ENCODE peak calls at places on chromosomes 5 and 9, in ten cellular contexts. R is SJSA1; M is Kasumi-1; H is smooth muscle cell of the brain vasculature; D is activated CD4-positive, alpha-beta T cell treated with anti-CD3 and anti-CD28 coated beads, Interleukin-2, amount 50 U/mL, for 4 hours; A is tibial artery; S is ureter; C is stimulated activated CD8-positive, alpha-beta memory T cell treated with anti-CD3 and anti-CD28 coated beads, Interleukin-7, amount 100 ng/mL, for 24 hours; Z is BJ; Y is SHP77. Q is an unnamed sample.
A peak's percentile ranks its signal among the peaks of the same experiment; 100 is the strongest.

GRCh38 chr9:14097215-14097614 is 216.7 kb downstream of the NFIB start:
- DNase-seq in R (no peak), M (no peak), H (peak; percentile 28), D (no peak), A (no peak), S (no peak), C (no peak), Z (no peak), Y (no peak), Q (no peak)

GRCh38 chr9:115127191-115127817 is 9.3 kb upstream of the TNC start:
- DNase-seq in R (no peak), M (no peak), H (no peak), D (no peak), A (no peak), S (no peak), C (no peak), Z (no peak), Y (no peak), Q (no peak)

GRCh38 chr9:14661421-14662059 is 31.7 kb downstream of the ZDHHC21 start:
- DNase-seq in R (no peak), M (peak; percentile 43), H (no peak), D (no peak), A (no peak), S (no peak), C (no peak), Z (no peak), Y (peak; percentile 12), Q (no peak)

GRCh38 chr9:133505186-133505830 is 19.5 kb downstream of the MYMK start:
- DNase-seq in R (no peak), M (no peak), H (no peak), D (no peak), A (no peak), S (no peak), C (no peak), Z (no peak), Y (no peak), Q (no peak)

GRCh38 chr5:5198815-5199214 is 58.7 kb downstream of the ADAMTS16 start:
- DNase-seq in R (no peak), M (no peak), H (no peak), D (no peak), A (no peak), S (no peak), C (no peak), Z (no peak), Y (no peak), Q (no peak)

GRCh38 chr9:120924698-120925534 is 1.7 kb downstream of the TRAF1 start:
- DNase-seq in R (no peak), M (no peak), H (no peak), D (no peak), A (no peak), S (no peak), C (no peak), Z (no peak), Y (no peak), Q (no peak)

GRCh38 chr9:27125030-27125429 is 16.0 kb downstream of the TEK start:
- DNase-seq in R (peak; percentile 49), M (no peak), H (no peak), D (no peak), A (no peak), S (peak; percentile 52), C (no peak), Z (peak; percentile 36), Y (peak; percentile 43), Q (no peak)

GRCh38 chr5:170141636-170142035 is 35.9 kb downstream of the FOXI1 start:
- DNase-seq in R (no peak), M (no peak), H (no peak), D (no peak), A (no peak), S (no peak), C (no peak), Z (no peak), Y (no peak), Q (no peak)

GRCh38 chr5:73496984-73497457 is 1.2 kb upstream of the BTF3 start:
- DNase-seq in R (no peak), M (peak; percentile 88), H (no peak), D (no peak), A (no peak), S (no peak), C (no peak), Z (peak; percentile 19), Y (peak; percentile 79), Q (no peak)

GRCh38 chr5:176653986-176654385 is 6.7 kb downstream of the TSPAN17 start:
- DNase-seq in R (no peak), M (no peak), H (no peak), D (no peak), A (no peak), S (no peak), C (no peak), Z (no peak), Y (peak; percentile 61), Q (no peak)

GRCh38 chr9:116546711-116547581 is 140.2 kb upstream of the TRIM32 start:
- DNase-seq in R (no peak), M (no peak), H (peak; percentile 31), D (no peak), A (no peak), S (no peak), C (no peak), Z (no peak), Y (no peak), Q (no peak)

GRCh38 chr5:80269991-80270438 is 14.2 kb upstream of the SERINC5 start:
- DNase-seq in R (no peak), M (no peak), H (no peak), D (peak; percentile 34), A (no peak), S (no peak), C (no peak), Z (no peak), Y (no peak), Q (no peak)

GRCh38 chr5:161548472-161549094 is 2.1 kb upstream of the GABRB2 start:
- DNase-seq in R (no peak), M (no peak), H (no peak), D (no peak), A (no peak), S (no peak), C (no peak), Z (no peak), Y (no peak), Q (no peak)

GRCh38 chr9:97711223-97711626 is 14.1 kb upstream of the XPA start:
- DNase-seq in R (peak; percentile 89), M (no peak), H (no peak), D (no peak), A (no peak), S (no peak), C (no peak), Z (no peak), Y (no peak), Q (no peak)

GRCh38 chr5:132506094-132506692 is 15.6 kb upstream of the IRF1 start:
- DNase-seq in R (peak; percentile 85), M (peak; percentile 65), H (no peak), D (no peak), A (no peak), S (no peak), C (no peak), Z (peak; percentile 85), Y (no peak), Q (no peak)

GRCh38 chr5:104015765-104016164 is 453.2 kb upstream of the NUDT12 start:
- DNase-seq in R (no peak), M (no peak), H (no peak), D (no peak), A (no peak), S (no peak), C (no peak), Z (no peak), Y (no peak), Q (no peak)

GRCh38 chr9:137083418-137084004 is 3.3 kb upstream of the MAN1B1 start:
- DNase-seq in R (peak; percentile 91), M (no peak), H (peak; percentile 89), D (no peak), A (peak; percentile 80), S (peak; percentile 63), C (no peak), Z (peak; percentile 80), Y (peak; percentile 3), Q (no peak)

GRCh38 chr5:78720997-78721396 is 72.4 kb upstream of the LHFPL2 start:
- DNase-seq in R (no peak), M (no peak), H (no peak), D (no peak), A (no peak), S (no peak), C (no peak), Z (no peak), Y (peak; percentile 34), Q (no peak)

GRCh38 chr9:87516222-87516930 is 18.7 kb downstream of the DAPK1 start:
- DNase-seq in R (peak; percentile 77), M (peak; percentile 73), H (peak; percentile 21), D (no peak), A (peak; percentile 75), S (no peak), C (no peak), Z (no peak), Y (no peak), Q (no peak)

GRCh38 chr5:398475-399295 is 44.3 kb upstream of the EXOC3 start:
- DNase-seq in R (peak; percentile 49), M (no peak), H (no peak), D (no peak), A (peak; percentile 60), S (peak; percentile 42), C (no peak), Z (no peak), Y (peak; percentile 54), Q (no peak)

GRCh38 chr9:20562051-20562450 is 60.2 kb downstream of the MLLT3 start:
- DNase-seq in R (no peak), M (no peak), H (no peak), D (no peak), A (no peak), S (no peak), C (no peak), Z (no peak), Y (no peak), Q (no peak)

GRCh38 chr5:17241635-17242034 is 24.2 kb downstream of the BASP1 start:
- DNase-seq in R (no peak), M (no peak), H (no peak), D (no peak), A (no peak), S (no peak), C (no peak), Z (no peak), Y (no peak), Q (no peak)

GRCh38 chr9:114484854-114485443 is 20.3 kb downstream of the WHRN start:
- DNase-seq in R (no peak), M (no peak), H (no peak), D (peak; percentile 25), A (no peak), S (no peak), C (no peak), Z (no peak), Y (no peak), Q (peak; percentile 16)

GRCh38 chr9:113309204-113309813 is 6.1 kb upstream of the RNF183 start:
- DNase-seq in R (no peak), M (peak; percentile 78), H (peak; percentile 13), D (peak; percentile 5), A (no peak), S (no peak), C (no peak), Z (no peak), Y (peak; percentile 54), Q (no peak)

GRCh38 chr5:4093970-4094369 is 498.3 kb downstream of the IRX1 start:
- DNase-seq in R (no peak), M (no peak), H (no peak), D (no peak), A (no peak), S (no peak), C (no peak), Z (no peak), Y (no peak), Q (no peak)

GRCh38 chr5:10233505-10233904 is 16.2 kb downstream of the ATPSCKMT start:
- DNase-seq in R (peak; percentile 93), M (no peak), H (peak; percentile 78), D (no peak), A (no peak), S (no peak), C (no peak), Z (peak; percentile 79), Y (peak; percentile 40), Q (no peak)

GRCh38 chr9:6229604-6230003 is 14.0 kb downstream of the IL33 start:
- DNase-seq in R (no peak), M (no peak), H (no peak), D (no peak), A (no peak), S (no peak), C (no peak), Z (no peak), Y (no peak), Q (no peak)

GRCh38 chr5:168747987-168748777 is 169.0 kb upstream of the PANK3 start:
- DNase-seq in R (peak; percentile 72), M (peak; percentile 38), H (no peak), D (no peak), A (peak; percentile 71), S (peak; percentile 43), C (peak; percentile 4), Z (no peak), Y (peak; percentile 16), Q (peak; percentile 10)

Q was measured in activated T-helper 9 cell treated with anti-CD3 and anti-CD28 coated beads, Interleukin-2, amount 50 U/mL, for 16 hours.